ENCODE peak calls at places on chromosomes 13 and 19, in four cellular contexts. B is left ventricle myocardium inferior, C is mesendoderm, W is psoas muscle. F is an unnamed sample.
A peak's percentile ranks its signal among the peaks of the same experiment; 100 is the strongest.

GRCh38 chr13:20134732-20135131 is 26.1 kb downstream of the GJA3 start:
- DNase-seq in B (no peak), C (no peak), W (no peak), F (no peak)

GRCh38 chr19:9932835-9933234 is 3.5 kb downstream of the OLFM2 start:
- DNase-seq in B (no peak), C (no peak), W (no peak), F (no peak)

GRCh38 chr19:36152061-36152885 is at the start of gene COX7A1:
- DNase-seq in B (peak; percentile 87), C (no peak), W (peak; percentile 90), F (peak; percentile 91)

GRCh38 chr19:42074513-42075363 is 1.2 kb upstream of the ZNF574 start:
- DNase-seq in B (no peak), C (no peak), W (no peak), F (no peak)

GRCh38 chr13:31208554-31209122 is 8.9 kb downstream of the B3GLCT start:
- DNase-seq in B (no peak), C (no peak), W (no peak), F (no peak)

GRCh38 chr13:112569771-112570288 is 18.1 kb downstream of the TUBGCP3 start:
- DNase-seq in B (no peak), C (no peak), W (no peak), F (no peak)

GRCh38 chr13:58097831-58098230 is 466.3 kb downstream of the PCDH17 start:
- DNase-seq in B (no peak), C (no peak), W (no peak), F (no peak)

GRCh38 chr19:29467824-29468401 is 57.9 kb upstream of the VSTM2B start:
- DNase-seq in B (no peak), C (peak; percentile 71), W (no peak), F (no peak)

GRCh38 chr19:18672606-18673337 is 10.7 kb upstream of the CRTC1 start:
- DNase-seq in B (no peak), C (peak; percentile 72), W (peak; percentile 79), F (peak; percentile 83)

GRCh38 chr19:2540646-2541454 is 64.9 kb downstream of the GADD45B start:
- DNase-seq in B (peak; percentile 93), C (peak; percentile 100), W (peak; percentile 95), F (peak; percentile 92)

GRCh38 chr19:23509686-23510450 is 114.6 kb upstream of the ZNF91 start:
- DNase-seq in B (no peak), C (no peak), W (no peak), F (no peak)

GRCh38 chr19:11948646-11949045 is 16.2 kb upstream of the ZNF763 start:
- DNase-seq in B (no peak), C (no peak), W (no peak), F (no peak)

GRCh38 chr19:6354098-6354674 is 7.1 kb upstream of the CLPP start:
- DNase-seq in B (no peak), C (no peak), W (no peak), F (no peak)

GRCh38 chr13:49538404-49538803 is 42.7 kb downstream of the PHF11 start:
- DNase-seq in B (no peak), C (no peak), W (no peak), F (no peak)
- H3K4me1 ChIP-seq in B (peaks cover 34% of the 10 kb centered on the region), C (no peaks in the 10 kb centered on the region), W (no peaks in the 10 kb centered on the region), F (no peaks in the 10 kb centered on the region)

GRCh38 chr19:49920624-49921363 is 8.2 kb upstream of the ATF5 start:
- DNase-seq in B (no peak), C (no peak), W (peak; percentile 50), F (peak; percentile 37)

GRCh38 chr19:49925486-49925885 is 3.5 kb upstream of the ATF5 start:
- DNase-seq in B (no peak), C (no peak), W (no peak), F (no peak)

GRCh38 chr19:49921871-49922755 is 6.9 kb upstream of the ATF5 start:
- DNase-seq in B (no peak), C (no peak), W (peak; percentile 65), F (peak; percentile 46)

GRCh38 chr19:49924004-49924880 is 4.8 kb upstream of the ATF5 start:
- DNase-seq in B (no peak), C (peak; percentile 30), W (peak; percentile 87), F (peak; percentile 38)

GRCh38 chr19:49923055-49924003 is 5.7 kb upstream of the ATF5 start:
- DNase-seq in B (no peak), C (no peak), W (peak; percentile 34), F (no peak)
- H3K4me3 ChIP-seq in B (no peak overlapping the region), C (no peak overlapping the region), W (no peak overlapping the region), F (no peak overlapping the region)

GRCh38 chr19:46727036-46727501 is 10.2 kb upstream of the PRKD2 start:
- DNase-seq in B (no peak), C (no peak), W (peak; percentile 44), F (no peak)

GRCh38 chr19:46725859-46726393 is 9.0 kb upstream of the PRKD2 start:
- DNase-seq in B (no peak), C (no peak), W (no peak), F (no peak)

GRCh38 chr19:46725036-46725820 is 8.3 kb upstream of the PRKD2 start:
- DNase-seq in B (no peak), C (no peak), W (no peak), F (no peak)

GRCh38 chr19:46727757-46728156 is 10.8 kb upstream of the PRKD2 start:
- DNase-seq in B (no peak), C (no peak), W (peak; percentile 50), F (no peak)

DNA sequence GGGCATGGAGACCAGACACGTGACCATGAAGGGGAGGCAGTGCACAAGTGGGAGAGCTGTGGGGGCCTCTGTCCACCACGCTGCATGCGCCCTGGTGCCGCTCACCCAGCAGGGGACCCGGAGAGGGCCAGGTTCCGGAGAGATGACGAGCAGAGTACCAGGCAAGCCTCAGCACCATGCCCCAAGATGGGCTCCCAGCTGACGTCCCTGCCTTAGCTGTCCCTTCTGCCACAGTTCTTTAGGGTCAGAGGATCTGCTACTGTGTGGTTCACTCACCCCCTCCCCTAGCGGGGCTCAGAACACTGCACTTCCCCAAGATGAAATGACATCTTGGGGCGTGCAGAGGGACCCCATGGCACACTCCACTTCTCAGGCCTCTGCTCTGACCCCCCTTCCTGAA is 9.6 kb upstream of the PRKD2 start:
- DNase-seq in B (no peak), C (no peak), W (no peak), F (no peak)
- H3K27ac ChIP-seq in B (peak overlapping the region; percentile 77), C (no peak overlapping the region), W (no peak overlapping the region), F (no peak overlapping the region)

DNA sequence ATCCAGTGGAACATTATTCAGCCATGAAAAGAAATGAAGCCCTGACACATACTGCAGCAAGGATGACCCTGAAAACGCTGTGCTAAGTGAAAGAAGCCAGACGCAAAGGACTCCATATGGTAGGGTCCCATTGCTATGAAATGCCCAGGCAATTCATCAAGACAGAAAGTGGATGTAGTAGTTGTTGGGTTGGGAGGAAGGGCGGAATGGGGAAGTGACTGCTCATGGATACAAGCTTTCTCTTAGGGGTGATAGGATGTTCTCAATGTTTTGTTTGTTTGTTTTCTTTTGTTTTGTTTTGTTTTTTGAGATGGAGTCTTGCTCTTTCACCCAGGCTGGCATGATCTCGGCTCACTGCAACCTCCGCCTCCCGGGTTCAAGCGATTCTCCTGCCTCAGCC is 11.1 kb upstream of the CEACAM16 start:
- DNase-seq in B (no peak), C (no peak), W (no peak), F (no peak)
- H3K4me1 ChIP-seq in B (peaks cover 47% of the 10 kb centered on the region), C (no peaks in the 10 kb centered on the region), W (peaks cover 3% of the 10 kb centered on the region), F (no peaks in the 10 kb centered on the region)

DNA sequence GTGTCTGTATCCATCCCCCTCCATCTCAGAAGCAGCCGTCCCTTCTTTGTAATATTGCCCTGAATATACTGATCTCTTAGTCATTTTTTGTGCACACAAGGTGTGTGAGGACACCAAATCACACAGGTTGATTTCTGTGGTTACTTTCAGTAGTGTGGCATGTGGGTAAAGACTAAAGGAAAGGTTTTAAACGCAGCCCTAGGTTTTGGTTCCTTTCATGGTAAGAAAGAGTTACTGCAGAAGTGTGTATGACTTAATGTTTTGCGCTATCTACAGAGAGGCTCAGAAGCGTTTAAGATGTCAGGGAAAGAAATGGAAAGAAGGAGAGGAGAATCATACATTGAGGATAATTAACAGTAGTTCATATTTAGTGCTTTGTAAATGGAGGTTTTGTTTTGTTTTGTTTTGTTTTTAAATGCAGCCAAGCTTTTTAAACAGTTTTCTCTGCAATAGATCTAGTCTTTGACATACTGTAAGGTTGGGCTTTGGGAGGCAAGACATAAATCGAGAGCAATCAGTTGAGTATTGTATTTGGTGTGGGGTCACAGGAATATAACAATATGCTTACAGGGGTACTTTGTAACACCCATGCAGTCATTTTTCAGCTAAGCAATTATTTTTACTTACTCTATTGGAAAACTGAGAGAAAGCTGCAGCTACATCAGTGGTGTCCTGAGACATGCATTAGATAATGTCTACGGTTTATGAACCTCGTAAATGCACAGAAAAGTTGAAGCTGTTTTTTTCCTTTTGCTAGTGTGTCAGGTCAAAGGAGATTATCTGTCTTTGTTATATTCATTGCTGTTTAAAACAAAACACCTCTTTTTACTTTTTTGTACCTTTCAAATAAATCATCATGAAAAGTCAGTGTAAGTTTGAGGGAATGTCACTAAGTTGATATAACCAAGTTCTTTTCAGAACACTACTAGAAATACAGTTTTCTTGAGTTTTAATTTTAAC is 1.9 kb downstream of the NBEA start:
- DNase-seq in B (no peak), C (no peak), W (no peak), F (no peak)
- H3K4me3 ChIP-seq in B (peak overlapping the region; percentile 94), C (peak overlapping the region; percentile 71), W (peak overlapping the region; percentile 90), F (peak overlapping the region; percentile 18)

GRCh38 chr13:46168341-46168740 is 13.6 kb downstream of the LCP1 start:
- DNase-seq in B (no peak), C (no peak), W (no peak), F (no peak)

GRCh38 chr13:46170687-46171086 is 11.3 kb downstream of the LCP1 start:
- DNase-seq in B (no peak), C (peak; percentile 49), W (no peak), F (no peak)

GRCh38 chr13:46166947-46167610 is 14.9 kb downstream of the LCP1 start:
- DNase-seq in B (no peak), C (peak; percentile 29), W (no peak), F (no peak)

GRCh38 chr13:46170268-46170667 is 11.7 kb downstream of the LCP1 start:
- DNase-seq in B (no peak), C (no peak), W (no peak), F (no peak)

GRCh38 chr13:46168818-46169217 is 13.2 kb downstream of the LCP1 start:
- DNase-seq in B (no peak), C (no peak), W (no peak), F (no peak)
- H3K27ac ChIP-seq in B (no peak overlapping the region), C (no peak overlapping the region), W (no peak overlapping the region), F (no peak overlapping the region)

GRCh38 chr13:103275079-103275478 is 208.9 kb upstream of the SLC10A2 start:
- DNase-seq in B (no peak), C (no peak), W (no peak), F (no peak)
- H3K4me1 ChIP-seq in B (no peaks in the 10 kb centered on the region), C (no peaks in the 10 kb centered on the region), W (no peaks in the 10 kb centered on the region), F (no peaks in the 10 kb centered on the region)

GRCh38 chr19:55081773-55082022 is 6.0 kb downstream of the EPS8L1 start:
- DNase-seq in B (no peak), C (no peak), W (no peak), F (no peak)
- H3K4me3 ChIP-seq in B (peak overlapping the region; percentile 64), C (no peak overlapping the region), W (peak overlapping the region; percentile 66), F (no peak overlapping the region)

F was measured in aorta.